ENCODE peak calls at places on chromosome 14, in five cellular contexts. R is IMR-90; P is CD4-positive, alpha-beta T cell; Y is transverse colon; K is pancreas. A is an unnamed sample.

GRCh38 chr14:88005050-88005481 is at the start of gene GPR65:
- DNase-seq in K (no peak), P (no peak), Y (no peak), R (no peak), A (peak; percentile 77)

GRCh38 chr14:70879448-70879847 is 27.8 kb upstream of the PCNX1 start:
- DNase-seq in R (peak; percentile 41), K (no peak), Y (no peak), P (no peak), A (no peak)

GRCh38 chr14:33668066-33668465 is 282.8 kb downstream of the EGLN3 start:
- DNase-seq in R (peak; percentile 11), K (no peak), P (no peak), Y (no peak), A (no peak)

GRCh38 chr14:50379563-50379962 is 17.1 kb downstream of the CDKL1 start:
- DNase-seq in Y (no peak), P (no peak), R (no peak), K (no peak), A (no peak)

GRCh38 chr14:69701269-69701668 is 65.7 kb upstream of the SRSF5 start:
- DNase-seq in K (no peak), Y (no peak), P (no peak), R (no peak), A (no peak)

GRCh38 chr14:79668941-79669340 is 542.4 kb downstream of the DIO2 start:
- DNase-seq in P (no peak), R (no peak), K (no peak), Y (no peak), A (no peak)

GRCh38 chr14:21476526-21476924 is 234 bp downstream of the RAB2B start:
- DNase-seq in K (peak; percentile 88), Y (peak; percentile 94), R (no peak), P (no peak), A (no peak)

GRCh38 chr14:104708606-104709268 is 15.3 kb upstream of the ADSS1 start:
- DNase-seq in R (peak; percentile 39), P (peak; percentile 68), Y (peak; percentile 78), K (peak; percentile 81), A (peak; percentile 58)

GRCh38 chr14:100528962-100529560 is 58.2 kb downstream of the BEGAIN start:
- DNase-seq in K (no peak), Y (no peak), P (no peak), R (no peak), A (no peak)

GRCh38 chr14:45698462-45699134 is 445.6 kb upstream of the MIS18BP1 start:
- DNase-seq in P (no peak), Y (peak; percentile 21), K (peak; percentile 37), R (no peak), A (no peak)

GRCh38 chr14:101049942-101050341 is 146.4 kb upstream of the RTL1 start:
- DNase-seq in Y (no peak), R (no peak), K (no peak), P (no peak), A (no peak)

GRCh38 chr14:100557658-100558057 is 29.6 kb downstream of the BEGAIN start:
- DNase-seq in K (no peak), P (no peak), R (peak; percentile 18), Y (peak; percentile 58), A (no peak)

GRCh38 chr14:50619569-50620141 is 48.5 kb downstream of the SAV1 start:
- DNase-seq in R (peak; percentile 65), K (no peak), P (no peak), Y (no peak), A (no peak)

GRCh38 chr14:92352158-92352985 is 29.4 kb downstream of the SLC24A4 start:
- DNase-seq in Y (no peak), R (no peak), K (no peak), P (no peak), A (no peak)

GRCh38 chr14:61573748-61574513 is 121.4 kb upstream of the HIF1A start:
- DNase-seq in P (no peak), Y (no peak), R (peak; percentile 73), K (no peak), A (no peak)

GRCh38 chr14:69673578-69674305 is 62.3 kb downstream of the SUSD6 start:
- DNase-seq in R (no peak), K (no peak), P (no peak), Y (no peak), A (no peak)

GRCh38 chr14:31425905-31426304 is 5.6 kb upstream of the HEATR5A start:
- DNase-seq in K (no peak), R (no peak), Y (no peak), P (no peak), A (no peak)

GRCh38 chr14:31268216-31268615 is 60.6 kb upstream of the HECTD1 start:
- DNase-seq in P (no peak), R (no peak), Y (no peak), K (no peak), A (no peak)

GRCh38 chr14:49428076-49428475 is 158.1 kb downstream of the RPS29 start:
- DNase-seq in Y (no peak), K (no peak), R (no peak), P (no peak), A (no peak)

GRCh38 chr14:66015046-66015780 is 471.0 kb upstream of the CCDC196 start:
- DNase-seq in R (no peak), K (no peak), Y (no peak), P (no peak), A (no peak)

GRCh38 chr14:35068238-35069012 is 22.4 kb downstream of the FAM177A1 start:
- DNase-seq in P (no peak), R (peak; percentile 37), Y (no peak), K (no peak), A (no peak)

GRCh38 chr14:93067088-93067487 is 48.6 kb downstream of the ITPK1 start:
- DNase-seq in P (no peak), R (no peak), Y (no peak), K (no peak), A (no peak)

GRCh38 chr14:26286806-26287205 is 311.0 kb downstream of the NOVA1 start:
- DNase-seq in K (no peak), Y (no peak), P (no peak), R (peak; percentile 38), A (no peak)

GRCh38 chr14:87896393-87897380 is 96.3 kb downstream of the GALC start:
- DNase-seq in R (peak; percentile 56), P (no peak), Y (no peak), K (no peak), A (no peak)

GRCh38 chr14:96364911-96365310 is 1.6 kb downstream of the GSKIP start:
- DNase-seq in Y (no peak), K (no peak), R (no peak), P (no peak), A (no peak)

GRCh38 chr14:22231022-22231421 is 358.0 kb downstream of the DAD1 start:
- DNase-seq in Y (no peak), K (no peak), P (peak; percentile 13), R (no peak), A (no peak)

GRCh38 chr14:96592591-96593388 is 90.6 kb downstream of the PAPOLA start:
- DNase-seq in K (peak; percentile 45), Y (peak; percentile 50), R (peak; percentile 17), P (peak; percentile 69), A (peak; percentile 49)

GRCh38 chr14:95597784-95598204 is 62.9 kb downstream of the GLRX5 start:
- DNase-seq in Y (no peak), P (no peak), R (peak; percentile 43), K (no peak), A (no peak)

GRCh38 chr14:100610511-100611217 is 23.4 kb upstream of the BEGAIN start:
- DNase-seq in P (no peak), K (no peak), R (peak; percentile 36), Y (peak; percentile 56), A (no peak)

GRCh38 chr14:69643430-69644200 is 32.2 kb downstream of the SUSD6 start:
- DNase-seq in Y (peak; percentile 86), R (peak; percentile 84), P (peak; percentile 59), K (peak; percentile 90), A (peak; percentile 56)

GRCh38 chr14:91329615-91330014 is 85.1 kb upstream of the GPR68 start:
- DNase-seq in P (no peak), R (no peak), Y (no peak), K (no peak), A (no peak)

GRCh38 chr14:96735509-96735908 is 61.7 kb upstream of the VRK1 start:
- DNase-seq in P (no peak), Y (no peak), K (no peak), R (no peak), A (no peak)

GRCh38 chr14:93929048-93929535 is 1.9 kb downstream of the FAM181A start:
- DNase-seq in R (no peak), Y (no peak), K (no peak), P (no peak), A (no peak)

GRCh38 chr14:89973234-89973823 is 17.6 kb downstream of the TDP1 start:
- DNase-seq in K (peak; percentile 63), P (peak; percentile 39), R (peak; percentile 69), Y (peak; percentile 55), A (peak; percentile 68)

GRCh38 chr14:94008234-94008633 is 11.1 kb downstream of the CCDC197 start:
- DNase-seq in R (no peak), Y (no peak), K (no peak), P (no peak), A (no peak)

GRCh38 chr14:54120260-54120659 is 163.6 kb upstream of the BMP4 start:
- DNase-seq in Y (no peak), R (no peak), K (no peak), P (no peak), A (no peak)
- H3K27ac ChIP-seq in Y (no peak overlapping the region), R (no peak overlapping the region), K (no peak overlapping the region), P (no peak overlapping the region), A (no peak overlapping the region)

GRCh38 chr14:76717508-76717907 is 43.8 kb upstream of the VASH1 start:
- DNase-seq in R (no peak), K (no peak), P (no peak), Y (no peak), A (no peak)
- H3K27me3 ChIP-seq in R (peaks cover 8% of the 10 kb centered on the region), K (no peaks in the 10 kb centered on the region), P (no peaks in the 10 kb centered on the region), Y (peaks cover 3% of the 10 kb centered on the region), A (peaks cover 8% of the 10 kb centered on the region)

DNA sequence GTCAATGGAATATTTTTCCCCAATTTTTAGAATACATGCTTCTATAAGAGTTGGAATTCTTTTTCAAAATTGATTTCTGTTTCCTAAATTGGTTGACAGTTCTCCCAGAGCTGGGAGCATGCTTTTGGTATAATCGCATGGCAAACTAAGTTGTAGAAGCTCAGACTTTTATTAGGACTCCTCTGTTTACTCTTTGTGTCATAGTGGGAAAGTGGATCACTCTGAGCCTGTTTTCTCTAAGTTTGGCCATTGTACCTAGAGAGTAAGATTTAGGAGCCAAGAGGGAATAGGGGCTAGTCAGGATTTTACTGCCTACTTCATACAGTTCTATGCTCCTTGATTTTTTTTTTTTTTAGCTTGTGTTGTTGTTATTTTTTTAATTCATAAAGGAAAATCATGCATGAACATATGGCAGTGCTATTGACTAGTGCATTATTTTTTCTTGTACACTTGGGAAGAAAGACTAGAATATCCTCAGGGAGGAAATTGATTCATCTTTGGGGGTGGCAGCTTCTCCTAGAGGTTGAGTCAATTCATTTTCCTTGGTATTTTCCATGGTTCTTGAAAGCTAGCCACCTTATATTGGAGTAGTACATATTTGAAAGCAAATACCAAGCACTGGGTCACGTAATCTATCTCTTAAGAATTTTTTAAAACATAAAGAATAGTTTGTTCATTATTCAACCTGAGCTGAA is 77.7 kb upstream of the TRAF3 start:
- DNase-seq in Y (no peak), K (no peak), R (peak; percentile 33), P (no peak), A (no peak)
- H3K27ac ChIP-seq in Y (no peak overlapping the region), K (no peak overlapping the region), R (no peak overlapping the region), P (no peak overlapping the region), A (no peak overlapping the region)

DNA sequence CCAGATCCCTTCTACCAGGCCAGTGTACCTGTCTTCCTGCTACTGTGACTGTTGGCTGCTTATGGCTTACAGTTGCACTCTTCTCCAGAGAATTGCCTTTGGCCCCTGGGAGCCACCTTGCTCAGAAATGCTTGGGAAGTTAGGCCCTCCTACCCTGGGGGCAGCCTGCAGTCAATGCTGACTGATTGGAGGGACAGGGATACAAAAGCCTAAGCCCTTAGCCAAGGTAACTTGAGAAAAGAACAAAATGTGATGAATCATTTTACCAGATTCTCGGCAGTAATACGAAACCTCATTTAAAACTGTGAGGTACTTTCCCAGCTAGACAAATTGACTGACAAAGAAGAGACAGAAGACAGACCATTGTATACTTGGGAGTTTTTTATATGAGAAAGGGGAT is 47.3 kb downstream of the PTCSC3 start:
- DNase-seq in Y (no peak), P (no peak), K (no peak), R (no peak), A (no peak)
- H3K27me3 ChIP-seq in Y (no peaks in the 10 kb centered on the region), P (peaks cover 5% of the 10 kb centered on the region), K (no peaks in the 10 kb centered on the region), R (no peaks in the 10 kb centered on the region), A (no peaks in the 10 kb centered on the region)